ENCODE peak calls at places on chromosome 15, in five cellular contexts. A is stomach, D is Peyer's patch, V is thoracic aorta, Y is PC-3. N is an unnamed sample.

GRCh38 chr15:82851981-82852511 is 42.6 kb downstream of the WHAMM start:
- DNase-seq in A (peak; percentile 16), D (no peak), V (no peak), Y (no peak), N (no peak)

GRCh38 chr15:66841953-66842681 is 140.1 kb downstream of the SMAD6 start:
- DNase-seq in A (peak; percentile 88), D (peak; percentile 85), V (peak; percentile 77), Y (peak; percentile 82), N (no peak)

GRCh38 chr15:93035953-93036810 is 52.8 kb downstream of the RGMA start:
- DNase-seq in A (peak; percentile 51), D (peak; percentile 58), V (no peak), Y (peak; percentile 52), N (peak; percentile 20)

GRCh38 chr15:39887211-39887610 is 32.9 kb downstream of the GPR176 start:
- DNase-seq in A (no peak), D (no peak), V (no peak), Y (no peak), N (no peak)

GRCh38 chr15:86040360-86041095 is 39.1 kb upstream of the AGBL1 start:
- DNase-seq in A (no peak), D (no peak), V (no peak), Y (no peak), N (no peak)

GRCh38 chr15:65264877-65265430 is 21.7 kb downstream of the PARP16 start:
- DNase-seq in A (no peak), D (no peak), V (no peak), Y (no peak), N (no peak)

GRCh38 chr15:74369084-74369745 is 1.8 kb upstream of the CYP11A1 start:
- DNase-seq in A (no peak), D (peak; percentile 9), V (no peak), Y (no peak), N (no peak)

GRCh38 chr15:66269326-66270090 is 16.0 kb upstream of the MEGF11 start:
- DNase-seq in A (no peak), D (no peak), V (no peak), Y (peak; percentile 82), N (no peak)

GRCh38 chr15:45645026-45645980 is 10.5 kb downstream of the SQOR start:
- DNase-seq in A (no peak), D (no peak), V (no peak), Y (peak; percentile 86), N (no peak)

GRCh38 chr15:90087454-90088154 is 14.7 kb downstream of the IDH2 start:
- DNase-seq in A (no peak), D (no peak), V (no peak), Y (peak; percentile 48), N (no peak)

GRCh38 chr15:89566621-89567294 is 8.5 kb upstream of the TICRR start:
- DNase-seq in A (no peak), D (no peak), V (no peak), Y (no peak), N (no peak)

GRCh38 chr15:88708256-88709054 is 69.6 kb downstream of the ISG20 start:
- DNase-seq in A (no peak), D (no peak), V (no peak), Y (no peak), N (no peak)

GRCh38 chr15:89358755-89359439 is 24.3 kb upstream of the POLG start:
- DNase-seq in A (peak; percentile 81), D (peak; percentile 87), V (no peak), Y (peak; percentile 83), N (peak; percentile 79)

GRCh38 chr15:81360491-81360890 is 13.5 kb downstream of the TMC3 start:
- DNase-seq in A (no peak), D (no peak), V (no peak), Y (no peak), N (no peak)

GRCh38 chr15:75161788-75162414 is 39.8 kb upstream of the C15orf39 start:
- DNase-seq in A (peak; percentile 58), D (no peak), V (no peak), Y (no peak), N (no peak)

GRCh38 chr15:45228931-45229330 is 23.1 kb upstream of the SLC28A2 start:
- DNase-seq in A (peak; percentile 59), D (peak; percentile 74), V (no peak), Y (no peak), N (no peak)

GRCh38 chr15:43518073-43518761 is 809 bp downstream of the MAP1A start:
- DNase-seq in A (no peak), D (no peak), V (no peak), Y (no peak), N (no peak)

GRCh38 chr15:65987100-65987499 is 117.8 kb downstream of the RAB11A start:
- DNase-seq in A (no peak), D (no peak), V (no peak), Y (no peak), N (no peak)

GRCh38 chr15:93035092-93035915 is 53.7 kb downstream of the RGMA start:
- DNase-seq in A (no peak), D (peak; percentile 31), V (no peak), Y (no peak), N (no peak)

GRCh38 chr15:89111352-89111751 is 23.1 kb downstream of the ABHD2 start:
- DNase-seq in A (no peak), D (no peak), V (no peak), Y (no peak), N (no peak)

GRCh38 chr15:39922450-39923092 is 2.5 kb upstream of the GPR176 start:
- DNase-seq in A (no peak), D (no peak), V (no peak), Y (no peak), N (no peak)

DNA sequence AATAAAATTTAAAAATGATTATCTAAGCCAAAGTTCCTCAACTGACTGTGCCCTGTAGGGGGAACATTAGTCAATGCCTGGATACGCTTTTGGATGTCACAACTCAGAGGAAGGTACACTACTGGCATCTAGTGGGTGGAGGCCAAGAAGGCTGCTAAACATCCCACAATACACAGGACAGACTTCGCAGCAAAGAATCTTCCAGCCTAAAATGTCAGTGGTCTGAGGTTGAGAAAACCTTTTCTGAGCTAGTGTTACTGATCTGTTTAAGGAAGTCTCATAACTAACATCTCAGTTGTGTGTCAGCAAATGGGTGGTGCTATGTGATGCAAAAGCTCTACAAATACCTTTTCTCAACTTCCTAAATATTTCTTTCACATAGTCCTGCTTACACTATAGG is 20.9 kb upstream of the LDHAL6B start:
- DNase-seq in A (no peak), D (no peak), V (no peak), Y (peak; percentile 24), N (no peak)
- TF ChIP-seq CTCF in A (no peak), D (no peak), V (no peak), Y (peak; percentile 39), N (no peak)

DNA sequence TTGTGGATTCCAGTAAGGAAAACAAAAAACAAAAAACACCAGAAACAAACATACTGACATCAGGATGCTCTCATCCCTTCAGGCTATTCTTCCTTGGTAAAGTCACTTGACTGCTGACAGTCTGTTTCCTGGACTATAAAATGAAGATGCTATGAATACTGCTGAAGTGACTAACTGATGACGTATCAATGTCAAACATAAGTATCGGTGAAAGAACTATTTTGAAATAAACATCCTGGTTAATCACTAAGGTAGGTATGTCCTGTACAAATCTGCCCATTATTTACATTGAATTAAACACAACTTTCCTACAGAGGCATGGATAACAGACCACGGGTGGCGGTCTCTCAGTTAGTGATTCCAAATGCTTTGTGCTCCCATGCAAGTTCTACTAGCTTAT is 45.9 kb downstream of the CHAC1 start:
- DNase-seq in A (no peak), D (no peak), V (no peak), Y (peak; percentile 96), N (no peak)
- H3K27ac ChIP-seq in A (no peak overlapping the region), D (no peak overlapping the region), V (no peak overlapping the region), Y (peak overlapping the region; percentile 95), N (no peak overlapping the region)

GRCh38 chr15:25239471-25240345 is 199.1 kb downstream of the UBE3A start:
- DNase-seq in A (no peak), D (no peak), V (no peak), Y (no peak), N (no peak)
- H3K9me3 ChIP-seq in A (peaks cover 49% of the 10 kb centered on the region), D (peaks cover 14% of the 10 kb centered on the region), V (no peaks in the 10 kb centered on the region), Y (peaks cover 4% of the 10 kb centered on the region), N (no peaks in the 10 kb centered on the region)

GRCh38 chr15:62771234-62771633 is 271.3 kb upstream of the TPM1 start:
- DNase-seq in A (no peak), D (no peak), V (no peak), Y (no peak), N (no peak)
- TF ChIP-seq CTCF in A (no peak), D (no peak), V (no peak), Y (no peak), N (no peak)

GRCh38 chr15:59105839-59106238 is 893 bp downstream of the CCNB2 start:
- DNase-seq in A (no peak), D (no peak), V (no peak), Y (peak; percentile 37), N (no peak)
- H3K27ac ChIP-seq in A (no peak overlapping the region), D (no peak overlapping the region), V (no peak overlapping the region), Y (no peak overlapping the region), N (no peak overlapping the region)

DNA sequence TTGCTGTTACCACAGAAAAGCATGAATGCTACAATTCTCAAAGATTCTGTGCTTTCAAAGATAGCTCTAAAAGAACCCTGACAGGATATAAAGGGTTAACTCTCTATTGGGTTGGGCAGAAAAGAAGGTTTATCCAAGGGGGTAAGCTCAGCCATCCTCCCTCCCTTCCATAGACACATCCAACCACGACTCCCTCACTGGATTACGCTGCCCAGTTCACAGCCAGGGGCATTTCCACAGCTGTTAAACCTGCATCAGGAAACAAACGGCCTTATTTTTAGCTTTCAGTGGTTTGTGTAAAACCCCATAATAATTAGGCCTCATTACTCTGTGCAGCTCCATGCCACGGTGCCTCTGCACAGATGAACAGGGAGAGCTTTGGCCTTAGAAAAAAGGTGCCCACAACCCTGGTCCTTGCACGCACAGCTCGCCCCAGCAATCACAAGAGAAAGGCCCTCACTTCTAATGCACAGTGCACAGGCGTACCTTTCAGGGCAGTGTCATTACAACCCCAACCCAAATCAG is 110.6 kb downstream of the GABRB3 start:
- DNase-seq in A (no peak), D (no peak), V (no peak), Y (no peak), N (no peak)
- H3K9me3 ChIP-seq in A (no peaks in the 10 kb centered on the region), D (no peaks in the 10 kb centered on the region), V (no peaks in the 10 kb centered on the region), Y (no peaks in the 10 kb centered on the region), N (no peaks in the 10 kb centered on the region)

GRCh38 chr15:63243101-63243500 is 34.3 kb upstream of the APH1B start:
- DNase-seq in A (no peak), D (no peak), V (no peak), Y (no peak), N (no peak)
- TF ChIP-seq CTCF in A (no peak), D (no peak), V (no peak), Y (no peak), N (no peak)

N was measured in CD8-positive, alpha-beta T cell.